ENCODE peak calls at places on chromosomes 6 and 20, in five cellular contexts. One of them, this sample, is unnamed.

GRCh38 chr20:53642196-53643030 is 48.8 kb upstream of the ZNF217 start:
- DNase-seq in SHP77: no peak
- DNase-seq in prostate gland: peak
- DNase-seq in stimulated activated CD4-positive, alpha-beta T cell treated with anti-CD3 and anti-CD28 coated beads, Interleukin-4, amount 100 ng/mL, for 48 hours: no peak
- DNase-seq in activated T-cell treated with anti-CD3 and anti-CD28 coated beads, Interleukin-2, amount 50 U/mL, for 1 hour: peak
- DNase-seq in this sample: no peak

GRCh38 chr20:35615667-35616464 is at the start of gene SPAG4:
- DNase-seq in activated T-cell treated with anti-CD3 and anti-CD28 coated beads, Interleukin-2, amount 50 U/mL, for 1 hour: peak
- DNase-seq in prostate gland: peak
- DNase-seq in SHP77: peak
- DNase-seq in stimulated activated CD4-positive, alpha-beta T cell treated with anti-CD3 and anti-CD28 coated beads, Interleukin-4, amount 100 ng/mL, for 48 hours: peak
- DNase-seq in this sample: peak

GRCh38 chr20:52379723-52380336 is 188.3 kb upstream of the ZFP64 start:
- DNase-seq in activated T-cell treated with anti-CD3 and anti-CD28 coated beads, Interleukin-2, amount 50 U/mL, for 1 hour: peak
- DNase-seq in stimulated activated CD4-positive, alpha-beta T cell treated with anti-CD3 and anti-CD28 coated beads, Interleukin-4, amount 100 ng/mL, for 48 hours: peak
- DNase-seq in prostate gland: no peak
- DNase-seq in SHP77: no peak
- DNase-seq in this sample: peak

GRCh38 chr6:89928604-89929003 is 34.3 kb downstream of the GJA10 start:
- DNase-seq in SHP77: no peak
- DNase-seq in prostate gland: no peak
- DNase-seq in activated T-cell treated with anti-CD3 and anti-CD28 coated beads, Interleukin-2, amount 50 U/mL, for 1 hour: no peak
- DNase-seq in stimulated activated CD4-positive, alpha-beta T cell treated with anti-CD3 and anti-CD28 coated beads, Interleukin-4, amount 100 ng/mL, for 48 hours: no peak
- DNase-seq in this sample: no peak

GRCh38 chr6:162814417-162814988 is 86.7 kb downstream of the PACRG start:
- DNase-seq in stimulated activated CD4-positive, alpha-beta T cell treated with anti-CD3 and anti-CD28 coated beads, Interleukin-4, amount 100 ng/mL, for 48 hours: no peak
- DNase-seq in activated T-cell treated with anti-CD3 and anti-CD28 coated beads, Interleukin-2, amount 50 U/mL, for 1 hour: no peak
- DNase-seq in SHP77: peak
- DNase-seq in prostate gland: no peak
- DNase-seq in this sample: no peak

GRCh38 chr6:163085426-163085825 is 329.1 kb upstream of the QKI start:
- DNase-seq in SHP77: no peak
- DNase-seq in prostate gland: no peak
- DNase-seq in activated T-cell treated with anti-CD3 and anti-CD28 coated beads, Interleukin-2, amount 50 U/mL, for 1 hour: no peak
- DNase-seq in stimulated activated CD4-positive, alpha-beta T cell treated with anti-CD3 and anti-CD28 coated beads, Interleukin-4, amount 100 ng/mL, for 48 hours: no peak
- DNase-seq in this sample: no peak

GRCh38 chr20:51700809-51701285 is 67.3 kb downstream of the ATP9A start:
- DNase-seq in activated T-cell treated with anti-CD3 and anti-CD28 coated beads, Interleukin-2, amount 50 U/mL, for 1 hour: no peak
- DNase-seq in prostate gland: peak
- DNase-seq in stimulated activated CD4-positive, alpha-beta T cell treated with anti-CD3 and anti-CD28 coated beads, Interleukin-4, amount 100 ng/mL, for 48 hours: no peak
- DNase-seq in SHP77: peak
- DNase-seq in this sample: no peak

GRCh38 chr20:22579119-22579427 is 5.3 kb downstream of the FOXA2 start:
- DNase-seq in prostate gland: no peak
- DNase-seq in stimulated activated CD4-positive, alpha-beta T cell treated with anti-CD3 and anti-CD28 coated beads, Interleukin-4, amount 100 ng/mL, for 48 hours: no peak
- DNase-seq in activated T-cell treated with anti-CD3 and anti-CD28 coated beads, Interleukin-2, amount 50 U/mL, for 1 hour: no peak
- DNase-seq in SHP77: no peak
- DNase-seq in this sample: no peak

GRCh38 chr6:74137910-74138309 is 441.9 kb downstream of the CD109 start:
- DNase-seq in stimulated activated CD4-positive, alpha-beta T cell treated with anti-CD3 and anti-CD28 coated beads, Interleukin-4, amount 100 ng/mL, for 48 hours: no peak
- DNase-seq in SHP77: no peak
- DNase-seq in prostate gland: no peak
- DNase-seq in activated T-cell treated with anti-CD3 and anti-CD28 coated beads, Interleukin-2, amount 50 U/mL, for 1 hour: no peak
- DNase-seq in this sample: no peak

This sample was measured in stimulated activated effector memory CD8-positive, alpha-beta T cell treated with anti-CD3 and anti-CD28 coated beads, Interleukin-12 subunit alpha, Interleukin-12 subunit beta, amount 100 ng/mL, for 72 hours.